ENCODE peak calls at places on chromosome 10, in four cellular contexts. One of them, this sample, is unnamed.

GRCh38 chr10:88385601-88386203 is 197.4 kb downstream of the RNLS start:
- DNase-seq in H1: no peak
- DNase-seq in GM12878: peak; percentile 94
- DNase-seq in IMR-90: no peak
- DNase-seq in this sample: no peak

GRCh38 chr10:35626971-35627507 is 15.1 kb downstream of the FZD8 start:
- DNase-seq in H1: no peak
- DNase-seq in GM12878: no peak
- DNase-seq in IMR-90: peak; percentile 68
- DNase-seq in this sample: no peak

GRCh38 chr10:93703066-93703465 is 674 bp upstream of the FRA10AC1 start:
- DNase-seq in H1: no peak
- DNase-seq in GM12878: no peak
- DNase-seq in IMR-90: peak; percentile 2
- DNase-seq in this sample: no peak

GRCh38 chr10:133458710-133459453 is 5.1 kb downstream of the SCART1 start:
- DNase-seq in H1: no peak
- DNase-seq in GM12878: no peak
- DNase-seq in IMR-90: peak; percentile 8
- DNase-seq in this sample: no peak

GRCh38 chr10:85124592-85124991 is 796.2 kb downstream of the CCSER2 start:
- DNase-seq in H1: no peak
- DNase-seq in GM12878: no peak
- DNase-seq in IMR-90: no peak
- DNase-seq in this sample: no peak

GRCh38 chr10:88800152-88801125 is 2.1 kb upstream of the LIPM start:
- DNase-seq in H1: no peak
- DNase-seq in GM12878: no peak
- DNase-seq in IMR-90: peak; percentile 72
- DNase-seq in this sample: no peak

GRCh38 chr10:5317547-5318107 is 47.1 kb upstream of the UCN3 start:
- DNase-seq in H1: no peak
- DNase-seq in GM12878: no peak
- DNase-seq in IMR-90: peak; percentile 73
- DNase-seq in this sample: peak; percentile 46

GRCh38 chr10:37856881-37857286 is 526 bp downstream of the ZNF248 start:
- DNase-seq in H1: no peak
- DNase-seq in GM12878: no peak
- DNase-seq in IMR-90: no peak
- DNase-seq in this sample: peak; percentile 38

GRCh38 chr10:121216721-121217181 is 365.6 kb downstream of the WDR11 start:
- DNase-seq in H1: no peak
- DNase-seq in GM12878: no peak
- DNase-seq in IMR-90: no peak
- DNase-seq in this sample: no peak

GRCh38 chr10:93296151-93296550 is 186.0 kb downstream of the MYOF start:
- DNase-seq in H1: no peak
- DNase-seq in GM12878: no peak
- DNase-seq in IMR-90: no peak
- DNase-seq in this sample: no peak

GRCh38 chr10:99224766-99225165 is 10.9 kb downstream of the HPSE2 start:
- DNase-seq in H1: no peak
- DNase-seq in GM12878: no peak
- DNase-seq in IMR-90: no peak
- DNase-seq in this sample: no peak

GRCh38 chr10:32259551-32259950 is 87.4 kb downstream of the EPC1 start:
- DNase-seq in H1: no peak
- DNase-seq in GM12878: no peak
- DNase-seq in IMR-90: no peak
- DNase-seq in this sample: no peak

GRCh38 chr10:132627736-132628512 is 90.3 kb downstream of the INPP5A start:
- DNase-seq in H1: no peak
- DNase-seq in GM12878: no peak
- DNase-seq in IMR-90: peak; percentile 50
- DNase-seq in this sample: peak; percentile 38

GRCh38 chr10:60456053-60456452 is 66.4 kb upstream of the ANK3 start:
- DNase-seq in H1: peak; percentile 68
- DNase-seq in GM12878: no peak
- DNase-seq in IMR-90: peak; percentile 27
- DNase-seq in this sample: no peak

GRCh38 chr10:79405221-79405994 is 40.0 kb downstream of the ZCCHC24 start:
- DNase-seq in H1: no peak
- DNase-seq in GM12878: no peak
- DNase-seq in IMR-90: no peak
- DNase-seq in this sample: no peak

GRCh38 chr10:120556164-120556532 is 99.1 kb downstream of the PLPP4 start:
- DNase-seq in H1: no peak
- DNase-seq in GM12878: no peak
- DNase-seq in IMR-90: no peak
- DNase-seq in this sample: no peak

GRCh38 chr10:51422311-51423120 is 276.9 kb downstream of the CSTF2T start:
- DNase-seq in H1: peak; percentile 67
- DNase-seq in GM12878: peak; percentile 8
- DNase-seq in IMR-90: peak; percentile 76
- DNase-seq in this sample: peak; percentile 22

GRCh38 chr10:86371116-86371515 is 4.5 kb upstream of the GRID1 start:
- DNase-seq in H1: no peak
- DNase-seq in GM12878: no peak
- DNase-seq in IMR-90: no peak
- DNase-seq in this sample: no peak

GRCh38 chr10:84201244-84201606 is 6.9 kb downstream of the CDHR1 start:
- DNase-seq in H1: no peak
- DNase-seq in GM12878: no peak
- DNase-seq in IMR-90: no peak
- DNase-seq in this sample: peak; percentile 39

GRCh38 chr10:124095096-124095495 is 1.7 kb upstream of the CHST15 start:
- DNase-seq in H1: no peak
- DNase-seq in GM12878: no peak
- DNase-seq in IMR-90: no peak
- DNase-seq in this sample: no peak

GRCh38 chr10:17867056-17867455 is 57.9 kb downstream of the MRC1 start:
- DNase-seq in H1: no peak
- DNase-seq in GM12878: no peak
- DNase-seq in IMR-90: no peak
- DNase-seq in this sample: no peak

GRCh38 chr10:15661574-15661973 is 58.1 kb downstream of the ITGA8 start:
- DNase-seq in H1: no peak
- DNase-seq in GM12878: no peak
- DNase-seq in IMR-90: no peak
- DNase-seq in this sample: no peak

GRCh38 chr10:75910032-75910431 is 478.6 kb downstream of the LRMDA start:
- DNase-seq in H1: no peak
- DNase-seq in GM12878: no peak
- DNase-seq in IMR-90: peak; percentile 24
- DNase-seq in this sample: no peak

GRCh38 chr10:88745633-88746032 is 14.2 kb upstream of the LIPN start:
- DNase-seq in H1: no peak
- DNase-seq in GM12878: no peak
- DNase-seq in IMR-90: no peak
- DNase-seq in this sample: no peak

GRCh38 chr10:116247701-116248100 is 25.3 kb downstream of the GFRA1 start:
- DNase-seq in H1: no peak
- DNase-seq in GM12878: no peak
- DNase-seq in IMR-90: peak; percentile 4
- DNase-seq in this sample: no peak
- TF ChIP-seq CHD1 in H1: no peak
- TF ChIP-seq CHD1 in GM12878: no peak
- TF ChIP-seq CHD1 in IMR-90: no peak
- TF ChIP-seq CHD1 in this sample: no peak

GRCh38 chr10:3805227-3805790 is 20.3 kb upstream of the KLF6 start:
- DNase-seq in H1: no peak
- DNase-seq in GM12878: peak; percentile 71
- DNase-seq in IMR-90: peak; percentile 83
- DNase-seq in this sample: no peak

GRCh38 chr10:3802526-3803002 is 17.6 kb upstream of the KLF6 start:
- DNase-seq in H1: no peak
- DNase-seq in GM12878: no peak
- DNase-seq in IMR-90: no peak
- DNase-seq in this sample: no peak

GRCh38 chr10:3805791-3806381 is 20.9 kb upstream of the KLF6 start:
- DNase-seq in H1: no peak
- DNase-seq in GM12878: no peak
- DNase-seq in IMR-90: peak; percentile 77
- DNase-seq in this sample: peak; percentile 67

GRCh38 chr10:3803295-3803883 is 18.4 kb upstream of the KLF6 start:
- DNase-seq in H1: no peak
- DNase-seq in GM12878: no peak
- DNase-seq in IMR-90: peak; percentile 55
- DNase-seq in this sample: peak; percentile 56

DNA sequence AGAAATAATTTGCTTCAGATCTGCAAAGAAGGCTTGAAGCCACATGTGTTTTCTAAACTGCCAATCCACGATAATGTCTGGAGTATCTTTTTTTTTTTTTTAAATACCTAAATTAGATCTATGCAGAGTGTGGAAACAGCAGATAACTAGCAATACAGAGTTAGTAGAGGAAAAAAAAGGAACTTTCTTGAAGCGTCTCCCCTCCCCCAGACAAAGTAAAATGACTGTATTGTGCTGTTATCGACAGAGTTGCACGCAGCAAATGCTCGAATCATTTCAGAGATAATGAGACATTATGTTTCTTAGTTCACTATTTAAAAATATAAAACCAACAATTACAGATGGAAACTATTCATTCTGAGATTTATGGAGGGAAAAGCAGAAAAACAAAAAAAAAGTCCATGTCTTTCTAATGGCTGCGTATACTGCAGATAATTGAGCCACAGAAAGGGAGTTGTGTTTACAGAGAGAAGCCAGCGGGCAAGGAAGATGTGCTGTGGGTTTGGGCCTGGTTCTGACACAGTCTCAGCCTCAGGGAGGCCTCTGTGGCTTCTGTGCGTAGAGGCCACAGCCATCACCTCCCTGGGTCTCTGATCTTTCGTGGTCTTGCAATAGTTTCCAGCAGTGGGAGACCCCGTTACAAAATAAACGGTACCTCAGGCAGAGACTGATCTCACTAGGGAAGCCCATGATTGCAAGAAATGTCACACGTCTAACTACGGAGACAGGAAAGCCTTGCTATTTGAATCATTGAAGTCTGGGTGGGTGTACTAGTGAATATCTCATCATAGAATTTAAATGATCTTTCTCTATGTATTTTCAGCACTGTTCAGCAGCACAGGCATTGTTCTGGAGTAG is 19.1 kb upstream of the KLF6 start:
- DNase-seq in H1: no peak
- DNase-seq in GM12878: no peak
- DNase-seq in IMR-90: peak; percentile 13
- DNase-seq in this sample: peak; percentile 86
- TF ChIP-seq CHD1 in H1: no peak
- TF ChIP-seq CHD1 in GM12878: no peak
- TF ChIP-seq CHD1 in IMR-90: no peak
- TF ChIP-seq CHD1 in this sample: no peak

DNA sequence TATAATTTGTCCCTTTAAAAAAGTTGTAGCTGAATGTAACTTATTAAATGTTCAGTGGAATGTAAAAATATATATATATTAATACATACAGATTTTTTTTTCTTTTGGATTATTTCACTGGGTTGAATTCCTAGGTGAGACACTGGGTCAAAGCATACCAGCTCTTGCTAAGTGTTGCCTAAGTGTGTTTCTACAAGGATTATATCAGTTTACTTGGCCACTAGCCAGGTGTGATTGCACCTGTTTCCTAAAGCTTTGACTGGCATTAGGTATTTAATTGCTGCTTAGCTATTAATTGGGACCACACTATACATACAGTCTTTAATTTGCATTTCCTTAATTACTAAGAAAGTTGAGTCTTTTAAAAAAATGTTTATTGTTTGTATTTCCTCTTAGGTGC is 5.5 kb upstream of the ELOVL3 start:
- DNase-seq in H1: no peak
- DNase-seq in GM12878: no peak
- DNase-seq in IMR-90: no peak
- DNase-seq in this sample: no peak
- TF ChIP-seq CHD1 in H1: no peak
- TF ChIP-seq CHD1 in GM12878: no peak
- TF ChIP-seq CHD1 in IMR-90: no peak
- TF ChIP-seq CHD1 in this sample: no peak

GRCh38 chr10:114102253-114102652 is 58.6 kb downstream of the ADRB1 start:
- DNase-seq in H1: no peak
- DNase-seq in GM12878: no peak
- DNase-seq in IMR-90: peak; percentile 8
- DNase-seq in this sample: no peak

GRCh38 chr10:114096864-114097263 is 53.2 kb downstream of the ADRB1 start:
- DNase-seq in H1: no peak
- DNase-seq in GM12878: no peak
- DNase-seq in IMR-90: no peak
- DNase-seq in this sample: no peak

GRCh38 chr10:114103286-114103685 is 59.6 kb downstream of the ADRB1 start:
- DNase-seq in H1: no peak
- DNase-seq in GM12878: peak; percentile 23
- DNase-seq in IMR-90: peak; percentile 67
- DNase-seq in this sample: no peak

GRCh38 chr10:114095676-114096331 is 52.1 kb downstream of the ADRB1 start:
- DNase-seq in H1: no peak
- DNase-seq in GM12878: no peak
- DNase-seq in IMR-90: no peak
- DNase-seq in this sample: no peak

DNA sequence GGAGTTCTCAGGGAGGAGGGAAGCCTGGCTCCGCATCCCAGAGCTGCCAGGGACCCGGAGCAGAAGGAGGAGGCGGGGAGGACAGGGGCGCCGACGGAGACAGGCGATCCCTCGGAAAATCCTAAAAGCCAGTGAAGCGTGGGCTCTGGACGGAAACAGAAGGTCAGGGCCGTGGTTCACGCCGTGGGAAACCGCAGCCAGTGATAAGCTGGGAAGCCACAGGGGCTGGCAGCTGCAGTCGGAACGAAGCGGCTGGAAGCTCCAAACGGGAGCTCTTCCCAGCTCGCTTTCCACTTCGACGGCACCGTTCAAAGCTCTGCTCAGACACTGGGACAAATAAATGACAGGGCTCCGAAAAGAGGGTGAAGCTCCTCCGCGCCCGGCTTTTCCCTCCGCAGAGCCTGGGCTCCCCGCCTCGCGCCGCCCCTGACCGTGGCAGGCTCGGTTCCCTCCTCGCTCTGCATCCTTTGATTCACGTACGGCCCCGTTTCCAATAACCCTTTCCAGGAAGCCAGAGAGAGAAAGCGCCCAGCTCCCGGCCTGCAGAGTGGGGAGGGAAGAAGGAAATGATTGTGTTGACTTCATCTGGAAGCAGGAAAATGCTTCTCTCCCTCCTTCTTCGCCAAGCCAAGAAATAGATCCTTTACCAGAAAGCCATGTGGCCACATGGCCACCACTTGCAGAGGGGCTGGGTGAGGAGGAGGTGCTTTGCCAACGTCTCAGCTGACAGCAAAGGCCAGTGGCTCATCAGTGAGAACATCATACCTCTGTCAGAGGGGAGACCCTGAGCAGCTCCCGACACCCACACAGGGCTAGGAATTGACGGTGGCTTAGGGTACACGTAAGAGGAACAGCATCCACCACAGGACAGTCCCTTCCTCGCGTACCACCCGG is 57.4 kb downstream of the ADRB1 start:
- DNase-seq in H1: peak; percentile 74
- DNase-seq in GM12878: no peak
- DNase-seq in IMR-90: peak; percentile 19
- DNase-seq in this sample: no peak
- TF ChIP-seq CHD1 in H1: no peak
- TF ChIP-seq CHD1 in GM12878: no peak
- TF ChIP-seq CHD1 in IMR-90: no peak
- TF ChIP-seq CHD1 in this sample: no peak

This sample was measured in K562.